ENCODE peak calls at places on chromosome 12, in six cellular contexts. U, O, V, A, K and W are unnamed samples.
A peak's percentile ranks its signal among the peaks of the same experiment; 100 is the strongest.

GRCh38 chr12:8829128-8829524 is 6.7 kb downstream of the A2ML1 start:
- DNase-seq in U (no peak), V (no peak), O (no peak), K (no peak), A (no peak), W (no peak)

GRCh38 chr12:69540606-69541386 is 44.5 kb upstream of the CCT2 start:
- DNase-seq in V (peak; percentile 47), K (no peak), O (no peak), U (no peak), A (no peak), W (no peak)

GRCh38 chr12:65826513-65827171 is 2.4 kb downstream of the HMGA2 start:
- DNase-seq in U (no peak), A (no peak), O (no peak), V (peak; percentile 59), K (no peak), W (peak; percentile 55)

GRCh38 chr12:105013892-105014291 is 27.8 kb downstream of the NOPCHAP1 start:
- DNase-seq in V (no peak), U (no peak), O (no peak), A (no peak), K (no peak), W (peak; percentile 10)

GRCh38 chr12:53710098-53710497 is 17.2 kb downstream of the CALCOCO1 start:
- DNase-seq in K (no peak), U (no peak), V (no peak), O (no peak), A (no peak), W (no peak)

GRCh38 chr12:126936181-126936851 is 1330.7 kb upstream of the TMEM132C start:
- DNase-seq in A (no peak), K (peak; percentile 65), U (no peak), O (no peak), V (no peak), W (peak; percentile 81)

GRCh38 chr12:132152411-132152821 is 8.2 kb downstream of the NOC4L start:
- DNase-seq in U (no peak), A (no peak), O (no peak), V (no peak), K (no peak), W (no peak)

GRCh38 chr12:104973250-104973649 is 12.9 kb upstream of the NOPCHAP1 start:
- DNase-seq in O (no peak), A (no peak), U (no peak), V (no peak), K (no peak), W (peak; percentile 51)

GRCh38 chr12:7989827-7990491 is 42.6 kb upstream of the FOXJ2 start:
- DNase-seq in V (peak; percentile 23), K (no peak), O (peak; percentile 19), A (no peak), U (no peak), W (no peak)

GRCh38 chr12:46361667-46362034 is 10.9 kb downstream of the SLC38A2 start:
- DNase-seq in K (no peak), U (no peak), O (no peak), V (peak; percentile 33), A (no peak), W (no peak)

GRCh38 chr12:2111816-2112215 is 59.0 kb downstream of the CACNA1C start:
- DNase-seq in U (no peak), A (no peak), V (no peak), O (no peak), K (no peak), W (no peak)

GRCh38 chr12:28107679-28108078 is 82.6 kb upstream of the CCDC91 start:
- DNase-seq in U (no peak), K (no peak), V (peak; percentile 19), O (no peak), A (no peak), W (no peak)

GRCh38 chr12:109820921-109821381 is 12.2 kb downstream of the TRPV4 start:
- DNase-seq in V (no peak), A (no peak), K (peak; percentile 59), U (no peak), O (no peak), W (peak; percentile 93)

GRCh38 chr12:120742207-120742536 is 16.5 kb downstream of the ACADS start:
- DNase-seq in V (no peak), K (no peak), O (no peak), A (no peak), U (no peak), W (no peak)

GRCh38 chr12:103799504-103800251 is 41.4 kb downstream of the NT5DC3 start:
- DNase-seq in K (peak; percentile 72), V (peak; percentile 86), A (no peak), U (no peak), O (peak; percentile 10), W (peak; percentile 93)

GRCh38 chr12:38175538-38175937 is 141.0 kb upstream of the ALG10B start:
- DNase-seq in O (no peak), U (no peak), V (no peak), A (no peak), K (no peak), W (peak; percentile 66)

GRCh38 chr12:107593713-107594381 is 91.8 kb upstream of the PWP1 start:
- DNase-seq in A (no peak), V (no peak), K (no peak), U (peak; percentile 68), O (no peak), W (no peak)

GRCh38 chr12:80632835-80633234 is 74.6 kb upstream of the MYF6 start:
- DNase-seq in K (no peak), V (no peak), O (no peak), A (peak; percentile 70), U (peak; percentile 23), W (peak; percentile 40)

GRCh38 chr12:92138626-92139025 is 7.0 kb downstream of the BTG1 start:
- DNase-seq in V (no peak), U (no peak), K (no peak), A (no peak), O (no peak), W (no peak)

GRCh38 chr12:11958216-11959091 is 112.3 kb upstream of the BCL2L14 start:
- DNase-seq in V (peak; percentile 92), A (no peak), U (no peak), O (no peak), K (no peak), W (peak; percentile 55)

GRCh38 chr12:89392401-89392800 is 40.1 kb upstream of the DUSP6 start:
- DNase-seq in V (no peak), O (no peak), K (no peak), U (no peak), A (no peak), W (no peak)

GRCh38 chr12:46217686-46218508 is 50.9 kb downstream of the SLC38A1 start:
- DNase-seq in V (no peak), U (peak; percentile 89), O (peak; percentile 71), A (no peak), K (no peak), W (no peak)

GRCh38 chr12:90490355-90490754 is 464.6 kb downstream of the CCER1 start:
- DNase-seq in A (no peak), U (no peak), K (no peak), V (no peak), O (no peak), W (no peak)

DNA sequence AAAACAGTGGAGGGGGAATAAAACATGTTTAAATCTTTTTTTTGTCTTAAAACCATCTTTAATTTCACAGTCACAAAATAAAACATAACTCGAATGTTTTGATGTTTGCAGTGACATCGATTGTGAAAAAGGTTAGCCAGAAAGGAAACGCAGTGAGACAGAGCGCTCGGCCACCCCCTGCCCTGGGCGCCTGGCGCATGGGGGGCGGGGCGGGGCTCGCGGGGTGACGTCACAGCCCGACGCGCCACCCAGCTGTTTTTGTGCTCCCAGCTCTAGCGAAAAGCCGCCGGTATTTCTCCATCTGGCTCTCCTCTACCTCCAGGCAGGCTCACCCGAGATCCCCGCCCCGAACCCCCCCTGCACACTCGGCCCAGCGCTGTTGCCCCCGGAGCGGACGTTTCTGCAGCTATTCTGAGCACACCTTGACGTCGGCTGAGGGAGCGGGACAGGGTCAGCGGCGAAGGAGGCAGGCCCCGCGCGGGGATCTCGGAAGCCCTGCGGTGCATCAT is at the start of gene GABARAPL1:
- DNase-seq in A (peak; percentile 70), K (peak; percentile 85), U (peak; percentile 79), V (peak; percentile 90), O (peak; percentile 88), W (peak; percentile 79)
- TF ChIP-seq CTCF in A (no peak), K (peak; percentile 15), U (no peak), V (no peak), O (no peak), W (no peak)

GRCh38 chr12:116375278-116375842 is 97.9 kb upstream of the MED13L start:
- DNase-seq in O (no peak), K (no peak), U (no peak), A (no peak), V (no peak), W (no peak)
- TF ChIP-seq CTCF in O (no peak), K (no peak), U (no peak), A (no peak), V (no peak), W (no peak)

GRCh38 chr12:59075968-59076367 is 155.7 kb upstream of the LRIG3 start:
- DNase-seq in U (no peak), A (no peak), O (no peak), K (no peak), V (no peak), W (no peak)
- TF ChIP-seq CTCF in U (no peak), A (no peak), O (no peak), K (no peak), V (peak; percentile 21), W (no peak)

GRCh38 chr12:122500685-122501488 is at the start of gene ZCCHC8:
- DNase-seq in K (peak; percentile 96), O (peak; percentile 99), A (peak; percentile 98), U (peak; percentile 99), V (peak; percentile 98), W (peak; percentile 99)
- TF ChIP-seq CTCF in K (peak; percentile 21), O (peak; percentile 23), A (no peak), U (peak; percentile 55), V (no peak), W (no peak)

DNA sequence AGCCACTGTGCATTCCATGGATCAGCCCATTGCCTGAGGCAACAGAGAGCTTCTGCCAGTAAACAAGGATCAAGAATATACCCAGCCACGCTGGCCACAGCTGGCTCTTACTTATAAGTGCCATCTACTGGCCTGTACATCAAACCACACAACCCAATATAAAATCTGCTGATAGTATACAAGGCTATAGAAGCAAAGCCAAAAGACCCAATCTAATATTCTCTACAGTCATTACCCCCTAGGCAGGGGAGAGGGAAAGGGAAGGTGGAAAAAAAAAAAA is 4.4 kb upstream of the FAM186B start:
- DNase-seq in K (no peak), A (no peak), V (peak; percentile 18), U (peak; percentile 18), O (no peak), W (peak; percentile 49)
- TF ChIP-seq CTCF in K (no peak), A (no peak), V (peak; percentile 8), U (peak; percentile 62), O (no peak), W (peak; percentile 14)

GRCh38 chr12:125186471-125187147 is 121.4 kb downstream of the AACS start:
- DNase-seq in V (no peak), A (peak; percentile 49), O (no peak), K (no peak), U (peak; percentile 37), W (no peak)

GRCh38 chr12:125187148-125187733 is 122.0 kb downstream of the AACS start:
- DNase-seq in O (no peak), A (peak; percentile 53), V (no peak), K (no peak), U (no peak), W (no peak)

GRCh38 chr12:125184213-125184952 is 119.1 kb downstream of the AACS start:
- DNase-seq in V (no peak), U (no peak), A (no peak), K (no peak), O (no peak), W (no peak)

GRCh38 chr12:125185311-125185739 is 120.1 kb downstream of the AACS start:
- DNase-seq in U (no peak), A (peak; percentile 58), K (no peak), O (no peak), V (no peak), W (no peak)

GRCh38 chr12:125185740-125186470 is 120.7 kb downstream of the AACS start:
- DNase-seq in O (peak; percentile 77), A (peak; percentile 93), V (peak; percentile 72), U (peak; percentile 88), K (peak; percentile 23), W (peak; percentile 77)
- TF ChIP-seq CTCF in O (peak; percentile 41), A (no peak), V (no peak), U (peak; percentile 54), K (no peak), W (peak; percentile 52)